ENCODE peak calls at places on chromosomes 16 and 17, in five cellular contexts. One of them, this sample, is unnamed.

GRCh38 chr17:420479-421175 is 68.0 kb upstream of the RPH3AL start:
- DNase-seq in sigmoid colon: no peak
- DNase-seq in dorsolateral prefrontal cortex: no peak
- DNase-seq in PC-3: no peak
- DNase-seq in breast epithelium: no peak
- DNase-seq in this sample: no peak

GRCh38 chr17:226773-227580 is 45.5 kb upstream of the DOC2B start:
- DNase-seq in sigmoid colon: peak
- DNase-seq in dorsolateral prefrontal cortex: peak
- DNase-seq in PC-3: no peak
- DNase-seq in breast epithelium: no peak
- DNase-seq in this sample: no peak

GRCh38 chr16:28254158-28254557 is 38.2 kb upstream of the SBK1 start:
- DNase-seq in sigmoid colon: no peak
- DNase-seq in dorsolateral prefrontal cortex: no peak
- DNase-seq in PC-3: no peak
- DNase-seq in breast epithelium: no peak
- DNase-seq in this sample: no peak

GRCh38 chr17:27748360-27748825 is 51.9 kb downstream of the NOS2 start:
- DNase-seq in sigmoid colon: no peak
- DNase-seq in dorsolateral prefrontal cortex: no peak
- DNase-seq in PC-3: no peak
- DNase-seq in breast epithelium: no peak
- DNase-seq in this sample: peak

GRCh38 chr16:81429045-81429521 is 15.5 kb upstream of the CMIP start:
- DNase-seq in sigmoid colon: no peak
- DNase-seq in dorsolateral prefrontal cortex: no peak
- DNase-seq in PC-3: peak
- DNase-seq in breast epithelium: no peak
- DNase-seq in this sample: no peak

GRCh38 chr17:42387663-42388380 is 420 bp downstream of the STAT3 start:
- DNase-seq in sigmoid colon: peak
- DNase-seq in dorsolateral prefrontal cortex: peak
- DNase-seq in PC-3: no peak
- DNase-seq in breast epithelium: peak
- DNase-seq in this sample: peak

GRCh38 chr16:64051826-64052225 is 1070.0 kb downstream of the CDH11 start:
- DNase-seq in sigmoid colon: no peak
- DNase-seq in dorsolateral prefrontal cortex: no peak
- DNase-seq in PC-3: peak
- DNase-seq in breast epithelium: no peak
- DNase-seq in this sample: no peak

GRCh38 chr16:51119576-51120288 is 31.3 kb downstream of the SALL1 start:
- DNase-seq in sigmoid colon: no peak
- DNase-seq in dorsolateral prefrontal cortex: no peak
- DNase-seq in PC-3: no peak
- DNase-seq in breast epithelium: no peak
- DNase-seq in this sample: no peak

GRCh38 chr16:84699712-84700517 is at the start of gene USP10:
- DNase-seq in sigmoid colon: peak
- DNase-seq in dorsolateral prefrontal cortex: peak
- DNase-seq in PC-3: peak
- DNase-seq in breast epithelium: peak
- DNase-seq in this sample: peak

GRCh38 chr16:81408409-81408950 is 36.1 kb upstream of the CMIP start:
- DNase-seq in sigmoid colon: no peak
- DNase-seq in dorsolateral prefrontal cortex: no peak
- DNase-seq in PC-3: no peak
- DNase-seq in breast epithelium: no peak
- DNase-seq in this sample: no peak

GRCh38 chr17:21295036-21295952 is 10.8 kb downstream of the MAP2K3 start:
- DNase-seq in sigmoid colon: no peak
- DNase-seq in dorsolateral prefrontal cortex: no peak
- DNase-seq in PC-3: no peak
- DNase-seq in breast epithelium: peak
- DNase-seq in this sample: peak

GRCh38 chr16:63652091-63652490 is 1469.8 kb downstream of the CDH11 start:
- DNase-seq in sigmoid colon: no peak
- DNase-seq in dorsolateral prefrontal cortex: no peak
- DNase-seq in PC-3: no peak
- DNase-seq in breast epithelium: no peak
- DNase-seq in this sample: no peak

GRCh38 chr17:80811181-80812105 is 180.2 kb upstream of the CHMP6 start:
- DNase-seq in sigmoid colon: peak
- DNase-seq in dorsolateral prefrontal cortex: no peak
- DNase-seq in PC-3: no peak
- DNase-seq in breast epithelium: no peak
- DNase-seq in this sample: no peak

GRCh38 chr16:62891-63290 is 9.3 kb downstream of the SNRNP25 start:
- DNase-seq in sigmoid colon: no peak
- DNase-seq in dorsolateral prefrontal cortex: no peak
- DNase-seq in PC-3: no peak
- DNase-seq in breast epithelium: no peak
- DNase-seq in this sample: no peak

GRCh38 chr17:41338961-41339485 is 11.6 kb downstream of the KRT33A start:
- DNase-seq in sigmoid colon: no peak
- DNase-seq in dorsolateral prefrontal cortex: no peak
- DNase-seq in PC-3: peak
- DNase-seq in breast epithelium: no peak
- DNase-seq in this sample: no peak

GRCh38 chr17:50096758-50097157 is 1.6 kb downstream of the PDK2 start:
- DNase-seq in sigmoid colon: no peak
- DNase-seq in dorsolateral prefrontal cortex: no peak
- DNase-seq in PC-3: no peak
- DNase-seq in breast epithelium: no peak
- DNase-seq in this sample: no peak

GRCh38 chr17:58324409-58325288 is 3.9 kb downstream of the TSPOAP1 start:
- DNase-seq in sigmoid colon: no peak
- DNase-seq in dorsolateral prefrontal cortex: no peak
- DNase-seq in PC-3: peak
- DNase-seq in breast epithelium: no peak
- DNase-seq in this sample: no peak

GRCh38 chr17:63203652-63204051 is 237.6 kb downstream of the TANC2 start:
- DNase-seq in sigmoid colon: no peak
- DNase-seq in dorsolateral prefrontal cortex: no peak
- DNase-seq in PC-3: no peak
- DNase-seq in breast epithelium: no peak
- DNase-seq in this sample: no peak

GRCh38 chr17:68792873-68793272 is 162.3 kb downstream of the ABCA8 start:
- DNase-seq in sigmoid colon: no peak
- DNase-seq in dorsolateral prefrontal cortex: no peak
- DNase-seq in PC-3: no peak
- DNase-seq in breast epithelium: no peak
- DNase-seq in this sample: no peak

GRCh38 chr17:68790481-68790880 is 164.7 kb downstream of the ABCA8 start:
- DNase-seq in sigmoid colon: no peak
- DNase-seq in dorsolateral prefrontal cortex: no peak
- DNase-seq in PC-3: no peak
- DNase-seq in breast epithelium: no peak
- DNase-seq in this sample: no peak

GRCh38 chr17:68790931-68791330 is 164.3 kb downstream of the ABCA8 start:
- DNase-seq in sigmoid colon: no peak
- DNase-seq in dorsolateral prefrontal cortex: no peak
- DNase-seq in PC-3: no peak
- DNase-seq in breast epithelium: no peak
- DNase-seq in this sample: no peak

GRCh38 chr17:68792042-68792685 is 163.0 kb downstream of the ABCA8 start:
- DNase-seq in sigmoid colon: no peak
- DNase-seq in dorsolateral prefrontal cortex: no peak
- DNase-seq in PC-3: no peak
- DNase-seq in breast epithelium: no peak
- DNase-seq in this sample: no peak

DNA sequence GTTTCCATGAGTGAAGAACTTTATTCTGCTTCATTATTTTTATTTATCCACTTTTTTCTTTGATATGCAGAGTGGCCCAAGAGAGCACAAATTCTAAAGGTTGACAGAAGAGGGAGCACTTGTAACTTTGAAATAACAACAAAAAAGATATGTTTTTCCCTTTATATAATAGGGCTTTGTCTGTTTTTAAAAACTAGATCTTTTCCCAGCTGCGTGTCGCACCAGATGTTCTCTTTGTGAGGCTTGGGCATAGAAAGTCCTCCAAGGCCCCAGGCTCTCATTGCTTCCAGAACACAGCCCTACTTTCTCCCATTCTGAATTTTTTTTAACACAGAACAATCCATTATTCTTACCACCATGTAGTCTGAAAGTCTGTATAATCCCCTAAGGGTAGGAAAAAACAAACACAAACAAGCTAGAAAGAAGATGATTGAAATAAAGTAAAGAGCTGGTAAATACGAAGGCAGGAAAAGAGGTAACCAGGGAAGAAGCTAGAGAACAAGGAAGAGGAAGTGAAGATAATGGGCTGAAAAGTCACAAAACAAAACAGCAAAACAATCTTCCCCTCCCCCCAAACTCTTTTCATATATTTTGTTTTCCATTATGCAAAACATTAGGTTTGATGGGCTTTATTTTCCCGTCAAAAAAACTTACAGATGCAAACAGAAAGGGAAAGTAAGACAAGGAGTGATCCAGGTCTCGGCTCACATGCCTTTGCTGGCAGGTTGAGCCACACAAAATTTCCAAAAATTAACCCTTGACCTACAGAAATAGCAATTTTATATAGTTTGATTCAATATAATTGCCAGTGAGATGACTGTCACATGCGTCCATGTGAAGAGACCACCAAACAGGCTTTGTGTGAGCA is 160.3 kb downstream of the ABCA8 start:
- DNase-seq in sigmoid colon: no peak
- DNase-seq in dorsolateral prefrontal cortex: peak
- DNase-seq in PC-3: peak
- DNase-seq in breast epithelium: no peak
- DNase-seq in this sample: no peak
- TF ChIP-seq CTCF in sigmoid colon: no peak
- TF ChIP-seq CTCF in dorsolateral prefrontal cortex: peak
- TF ChIP-seq CTCF in PC-3: peak
- TF ChIP-seq CTCF in breast epithelium: peak
- TF ChIP-seq CTCF in this sample: peak

DNA sequence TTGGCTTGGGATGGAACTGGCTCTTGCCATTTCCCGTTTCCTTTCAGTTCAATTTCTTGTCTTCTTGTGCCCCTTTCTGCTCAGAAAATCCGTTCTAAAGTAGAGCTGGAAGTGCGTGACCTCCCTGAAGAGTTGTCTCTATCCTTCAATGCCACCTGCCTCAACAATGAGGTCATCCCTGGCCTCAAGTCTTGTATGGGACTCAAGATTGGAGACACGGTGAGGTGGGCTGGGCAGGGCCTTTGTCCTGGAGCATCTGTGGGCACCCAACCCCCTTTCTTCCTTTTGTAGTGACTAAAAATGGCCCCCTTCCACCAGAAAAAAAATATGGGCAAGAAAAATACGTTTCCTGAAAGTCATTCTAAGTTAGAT is 32.9 kb upstream of the EFCAB13 start:
- DNase-seq in sigmoid colon: no peak
- DNase-seq in dorsolateral prefrontal cortex: no peak
- DNase-seq in PC-3: no peak
- DNase-seq in breast epithelium: no peak
- DNase-seq in this sample: no peak
- TF ChIP-seq CTCF in sigmoid colon: no peak
- TF ChIP-seq CTCF in dorsolateral prefrontal cortex: no peak
- TF ChIP-seq CTCF in PC-3: no peak
- TF ChIP-seq CTCF in breast epithelium: no peak
- TF ChIP-seq CTCF in this sample: no peak

DNA sequence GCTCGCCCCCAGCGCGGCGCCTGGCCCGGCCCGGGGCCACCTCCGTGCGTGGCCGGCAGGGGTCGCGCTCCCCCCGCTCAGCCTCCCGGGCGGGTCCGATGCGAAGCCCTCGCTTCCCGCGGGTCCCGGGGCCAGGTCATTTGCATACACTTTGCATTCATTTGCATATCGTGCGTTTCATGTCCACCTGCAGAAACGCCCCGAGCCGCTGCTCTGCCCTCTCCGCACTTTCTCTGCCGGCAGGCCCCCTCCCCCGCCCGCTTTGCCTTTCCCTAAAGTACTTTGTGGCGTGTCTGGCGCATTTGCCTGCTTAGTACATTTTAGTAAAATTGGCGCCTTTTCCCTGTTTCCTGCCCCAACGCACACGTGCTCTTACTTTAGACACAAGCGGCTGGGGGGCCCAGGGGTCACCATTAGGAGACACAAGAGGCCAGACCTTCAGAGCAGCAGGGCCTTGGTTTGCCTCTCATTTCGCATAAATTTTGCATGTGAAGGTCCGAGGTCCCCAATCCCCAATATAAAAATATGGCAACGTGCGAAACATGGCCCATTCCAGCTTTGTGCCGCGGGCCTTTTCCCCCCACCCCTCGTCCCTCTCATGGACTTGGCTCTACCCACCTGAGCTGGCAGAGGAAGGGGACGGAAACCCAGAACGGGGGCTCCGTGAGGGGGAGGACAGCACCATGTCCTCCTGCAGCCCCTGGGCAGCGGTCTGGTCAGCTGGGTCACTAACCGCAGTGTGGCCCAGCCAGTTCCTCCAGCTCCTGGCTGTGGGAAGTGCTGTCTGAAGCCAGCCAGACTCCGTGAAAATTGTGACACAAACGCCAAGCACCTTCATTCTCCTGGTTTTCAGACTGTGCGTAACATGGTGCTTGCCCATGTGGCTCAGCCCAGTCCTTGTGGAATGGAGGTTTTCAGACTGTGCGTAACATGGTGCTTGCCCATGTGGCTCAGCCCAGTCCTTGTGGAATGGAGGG is 34.8 kb downstream of the CBFA2T3 start:
- DNase-seq in sigmoid colon: no peak
- DNase-seq in dorsolateral prefrontal cortex: no peak
- DNase-seq in PC-3: no peak
- DNase-seq in breast epithelium: no peak
- DNase-seq in this sample: no peak
- TF ChIP-seq CTCF in sigmoid colon: no peak
- TF ChIP-seq CTCF in dorsolateral prefrontal cortex: peak
- TF ChIP-seq CTCF in PC-3: peak
- TF ChIP-seq CTCF in breast epithelium: no peak
- TF ChIP-seq CTCF in this sample: peak

GRCh38 chr17:75242461-75243042 is 18.9 kb downstream of the GGA3 start:
- DNase-seq in sigmoid colon: no peak
- DNase-seq in dorsolateral prefrontal cortex: no peak
- DNase-seq in PC-3: no peak
- DNase-seq in breast epithelium: no peak
- DNase-seq in this sample: no peak
- TF ChIP-seq CTCF in sigmoid colon: no peak
- TF ChIP-seq CTCF in dorsolateral prefrontal cortex: no peak
- TF ChIP-seq CTCF in PC-3: no peak
- TF ChIP-seq CTCF in breast epithelium: no peak
- TF ChIP-seq CTCF in this sample: no peak

This sample was measured in osteocyte.